ENCODE peak calls at places on chromosome 7, in ten cellular contexts. Z is CD8-positive, alpha-beta T cell; K is PC-3; C is left lung; D is BE2C; I is cardiac muscle cell; X is uterus; H is heart left ventricle; L is neural progenitor cell; S is naive thymus-derived CD4-positive, alpha-beta T cell. Y is an unnamed sample. For H3K4me1, the result is how much of the 10 kb centered on the place peaks cover.

GRCh38 chr7:29980151-29980550 is 9.4 kb downstream of the SCRN1 start:
- DNase-seq in I (no peak), C (no peak), L (no peak), K (no peak), Z (no peak), H (no peak), X (no peak), S (no peak), D (no peak), Y (no peak)

GRCh38 chr7:778271-778967 is 51.3 kb upstream of the PRKAR1B start:
- DNase-seq in I (no peak), D (no peak), H (no peak), Z (no peak), X (no peak), S (no peak), L (no peak), C (peak), K (no peak), Y (no peak)

GRCh38 chr7:45919231-45919825 is 1.7 kb downstream of the IGFBP3 start:
- DNase-seq in X (no peak), C (no peak), S (no peak), L (peak), D (no peak), K (no peak), Z (no peak), I (no peak), H (no peak), Y (no peak)

GRCh38 chr7:85172530-85172941 is 14.3 kb downstream of the SEMA3D start:
- DNase-seq in I (no peak), S (no peak), C (no peak), D (no peak), K (no peak), L (no peak), X (no peak), Z (no peak), H (no peak), Y (peak)

GRCh38 chr7:84950836-84951235 is 236.0 kb downstream of the SEMA3D start:
- DNase-seq in S (no peak), X (no peak), C (no peak), D (no peak), H (no peak), L (no peak), I (no peak), Z (no peak), K (peak), Y (no peak)

GRCh38 chr7:14754631-14755030 is 147.9 kb downstream of the DGKB start:
- DNase-seq in L (no peak), Z (no peak), I (no peak), S (no peak), D (no peak), X (no peak), C (no peak), H (no peak), K (peak), Y (no peak)

GRCh38 chr7:2165239-2165609 is 67.5 kb downstream of the MAD1L1 start:
- DNase-seq in H (no peak), C (peak), D (no peak), L (no peak), I (no peak), S (no peak), X (no peak), Z (no peak), K (no peak), Y (no peak)

GRCh38 chr7:69962077-69962855 is 364.0 kb downstream of the AUTS2 start:
- DNase-seq in L (no peak), H (peak), I (peak), D (peak), K (no peak), X (no peak), C (no peak), Z (no peak), S (no peak), Y (no peak)

GRCh38 chr7:157097569-157097968 is 41.2 kb upstream of the UBE3C start:
- DNase-seq in L (no peak), S (no peak), K (no peak), H (no peak), C (no peak), D (no peak), X (no peak), Z (no peak), I (no peak), Y (peak)

GRCh38 chr7:158301221-158301620 is 286.4 kb downstream of the PTPRN2 start:
- DNase-seq in K (peak), I (no peak), H (no peak), Z (no peak), C (no peak), X (no peak), D (no peak), S (no peak), L (no peak), Y (no peak)

GRCh38 chr7:142557971-142558582 is 191.2 kb upstream of the PRSS1 start:
- DNase-seq in H (no peak), X (no peak), L (peak), Z (peak), I (peak), C (no peak), K (peak), D (peak), S (peak), Y (peak)

GRCh38 chr7:139855498-139856270 is 26.6 kb downstream of the TBXAS1 start:
- DNase-seq in I (no peak), K (no peak), H (peak), X (no peak), Z (no peak), S (no peak), C (no peak), L (no peak), D (no peak), Y (no peak)

GRCh38 chr7:35253680-35254495 is at the start of gene TBX20:
- DNase-seq in D (peak), L (peak), X (no peak), C (peak), K (no peak), H (peak), S (no peak), Z (no peak), I (peak), Y (peak)

GRCh38 chr7:112038353-112038752 is 167.8 kb downstream of the DOCK4 start:
- DNase-seq in H (no peak), C (no peak), S (no peak), D (no peak), K (no peak), X (no peak), I (no peak), L (no peak), Z (no peak), Y (no peak)

GRCh38 chr7:106050002-106050742 is 61.9 kb downstream of the SYPL1 start:
- DNase-seq in H (no peak), K (peak), S (no peak), C (no peak), D (peak), L (peak), I (no peak), Z (no peak), X (peak), Y (no peak)

GRCh38 chr7:55366461-55367138 is 1.5 kb downstream of the LANCL2 start:
- DNase-seq in Z (peak), X (no peak), L (peak), C (no peak), D (peak), K (peak), H (no peak), I (peak), S (no peak), Y (peak)

GRCh38 chr7:105932835-105933477 is 30.1 kb upstream of the CDHR3 start:
- DNase-seq in I (no peak), H (peak), S (no peak), C (no peak), L (peak), K (no peak), D (no peak), X (no peak), Z (no peak), Y (no peak)

GRCh38 chr7:30926323-30926722 is 14.7 kb downstream of the AQP1 start:
- DNase-seq in L (no peak), K (no peak), X (peak), I (no peak), S (no peak), Z (no peak), H (no peak), C (no peak), D (peak), Y (peak)

GRCh38 chr7:104794154-104794553 is 219.9 kb upstream of the KMT2E start:
- DNase-seq in K (peak), H (no peak), D (no peak), S (no peak), L (no peak), I (no peak), C (no peak), Z (no peak), X (no peak), Y (no peak)

GRCh38 chr7:45278763-45279420 is 121.3 kb downstream of the RAMP3 start:
- DNase-seq in L (no peak), Z (no peak), S (no peak), H (no peak), D (no peak), K (no peak), I (no peak), C (no peak), X (no peak), Y (no peak)

GRCh38 chr7:95335093-95335492 is 10.8 kb upstream of the PON1 start:
- DNase-seq in H (no peak), C (no peak), D (no peak), S (no peak), K (peak), I (no peak), Z (no peak), X (no peak), L (no peak), Y (no peak)

GRCh38 chr7:73742753-73743641 is 4.4 kb upstream of the ABHD11 start:
- DNase-seq in K (peak), D (no peak), S (no peak), Z (no peak), X (peak), C (peak), I (peak), L (peak), H (no peak), Y (peak)

GRCh38 chr7:117072620-117073118 is 119.4 kb downstream of the ST7 start:
- DNase-seq in X (peak), K (peak), I (peak), C (no peak), H (peak), Z (no peak), D (peak), L (peak), S (no peak), Y (no peak)

GRCh38 chr7:110914263-110914662 is 176.7 kb upstream of the LRRN3 start:
- DNase-seq in X (no peak), Z (no peak), S (no peak), I (no peak), D (no peak), C (no peak), L (no peak), K (no peak), H (no peak), Y (no peak)

GRCh38 chr7:23622469-23622868 is 25.3 kb downstream of the CCDC126 start:
- DNase-seq in X (no peak), S (no peak), L (no peak), I (no peak), K (no peak), Z (no peak), H (no peak), D (no peak), C (no peak), Y (no peak)

GRCh38 chr7:4725014-4725951 is 43.2 kb downstream of the FOXK1 start:
- DNase-seq in C (peak), H (peak), S (peak), D (no peak), K (peak), X (peak), I (peak), L (peak), Z (peak), Y (peak)
- H3K4me1 ChIP-seq in C (half or more), H (half or more), S (under half), D (under half), K (under half), X (under half), I (under half), L (under half), Z (half or more), Y (under half)

GRCh38 chr7:138077809-138078208 is 1.6 kb downstream of the AKR1D1 start:
- DNase-seq in Z (no peak), K (peak), I (no peak), D (no peak), L (no peak), H (no peak), X (no peak), C (no peak), S (no peak), Y (no peak)
- H3K4me1 ChIP-seq in Z (under half), K (under half), I (under half), D (under half), L (under half), H (under half), X (under half), C (under half), S (under half), Y (under half)

GRCh38 chr7:137671920-137672319 is 174.9 kb downstream of the DGKI start:
- DNase-seq in K (no peak), X (no peak), H (no peak), L (no peak), S (no peak), C (no peak), D (no peak), Z (no peak), I (no peak), Y (no peak)
- H3K4me1 ChIP-seq in K (under half), X (under half), H (under half), L (under half), S (under half), C (under half), D (under half), Z (under half), I (under half), Y (under half)

DNA sequence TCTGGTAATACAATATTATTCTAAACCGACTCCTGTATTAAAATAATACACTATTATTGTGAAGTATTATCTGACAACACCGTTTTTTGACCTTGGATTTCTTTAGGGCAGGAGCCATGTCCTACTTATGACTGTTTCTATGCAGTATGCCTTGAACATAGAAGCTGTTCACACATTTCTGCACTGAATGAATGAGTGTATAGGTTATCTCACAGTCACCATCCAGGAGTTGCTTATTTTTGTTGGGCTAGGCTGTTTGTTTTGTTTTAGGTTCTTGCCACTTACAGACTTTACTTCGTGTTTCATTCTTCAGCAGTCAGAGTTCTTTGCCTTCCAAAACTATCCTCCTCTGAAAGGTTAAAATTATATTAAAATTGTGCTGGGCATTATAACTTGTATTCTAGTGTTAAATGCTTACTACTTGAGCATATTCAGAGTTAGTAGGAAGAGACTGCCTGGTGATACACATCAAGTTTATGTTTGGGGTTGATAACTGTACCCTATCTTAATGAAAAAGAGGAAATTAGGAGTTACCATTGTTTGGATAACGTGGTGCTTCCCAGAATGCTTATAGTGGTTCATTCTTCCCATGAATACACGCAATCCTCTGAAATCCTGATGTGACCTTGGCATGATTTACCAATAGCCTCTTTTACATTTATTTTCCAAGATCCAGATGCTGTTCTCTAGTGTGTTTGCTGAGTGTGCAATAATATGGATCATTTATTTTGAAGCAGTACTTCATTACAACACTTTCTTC is 1.7 kb downstream of the RALA start:
- DNase-seq in X (no peak), H (no peak), K (peak), S (no peak), I (no peak), L (no peak), C (no peak), D (no peak), Z (no peak), Y (no peak)
- H3K4me1 ChIP-seq in X (under half), H (half or more), K (half or more), S (under half), I (under half), L (under half), C (half or more), D (under half), Z (under half), Y (under half)

DNA sequence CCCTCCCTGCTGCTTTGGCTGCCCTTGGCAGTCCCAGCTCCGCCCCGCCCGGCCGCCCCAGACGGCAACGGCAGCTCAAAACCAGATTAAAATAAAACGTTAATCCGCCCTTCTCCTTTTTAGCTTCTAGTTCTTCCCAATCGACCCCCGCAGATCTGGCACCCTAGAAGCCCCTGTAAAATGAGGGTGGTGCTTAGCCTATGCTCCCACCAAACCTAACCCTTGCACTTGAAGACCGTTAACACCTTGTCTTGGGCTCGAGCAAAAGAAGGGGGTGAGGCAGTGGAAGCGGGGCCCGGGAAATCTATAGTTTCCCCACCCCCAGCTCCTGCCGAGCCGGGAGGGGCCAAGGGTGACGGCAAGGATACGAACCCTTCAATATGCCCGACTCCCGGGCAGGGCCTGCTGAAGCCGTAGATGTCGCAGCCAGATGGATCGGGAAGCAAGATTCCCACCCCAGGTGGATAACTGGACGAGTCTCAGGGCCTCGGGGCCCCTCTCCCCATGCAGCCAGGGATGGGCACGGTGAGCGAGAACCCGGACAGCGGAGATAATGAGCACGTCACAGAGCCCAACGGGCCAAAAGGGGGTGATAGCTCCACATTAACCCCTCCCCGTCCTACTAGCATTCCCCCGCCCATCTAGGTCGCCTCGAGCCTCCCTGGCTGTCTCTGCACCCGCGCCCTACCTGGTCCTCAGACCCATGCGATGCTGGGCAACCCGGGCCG is 169.8 kb downstream of the NRF1 start:
- DNase-seq in L (no peak), Z (no peak), H (no peak), I (no peak), K (no peak), S (peak), C (no peak), D (no peak), X (no peak), Y (peak)
- H3K4me1 ChIP-seq in L (under half), Z (half or more), H (half or more), I (under half), K (under half), S (under half), C (half or more), D (under half), X (under half), Y (half or more)

GRCh38 chr7:80637911-80638765 is at the start of gene CD36:
- DNase-seq in Z (no peak), C (no peak), D (no peak), I (no peak), H (no peak), L (no peak), K (no peak), X (no peak), S (no peak), Y (no peak)
- H3K4me1 ChIP-seq in Z (under half), C (half or more), D (under half), I (under half), H (under half), L (under half), K (under half), X (under half), S (under half), Y (under half)

GRCh38 chr7:101903505-101903849 is 86.1 kb downstream of the CUX1 start:
- DNase-seq in S (no peak), X (no peak), L (no peak), K (no peak), Z (no peak), H (no peak), C (no peak), D (no peak), I (no peak), Y (no peak)
- H3K4me1 ChIP-seq in S (under half), X (under half), L (under half), K (under half), Z (under half), H (under half), C (under half), D (under half), I (under half), Y (under half)

DNA sequence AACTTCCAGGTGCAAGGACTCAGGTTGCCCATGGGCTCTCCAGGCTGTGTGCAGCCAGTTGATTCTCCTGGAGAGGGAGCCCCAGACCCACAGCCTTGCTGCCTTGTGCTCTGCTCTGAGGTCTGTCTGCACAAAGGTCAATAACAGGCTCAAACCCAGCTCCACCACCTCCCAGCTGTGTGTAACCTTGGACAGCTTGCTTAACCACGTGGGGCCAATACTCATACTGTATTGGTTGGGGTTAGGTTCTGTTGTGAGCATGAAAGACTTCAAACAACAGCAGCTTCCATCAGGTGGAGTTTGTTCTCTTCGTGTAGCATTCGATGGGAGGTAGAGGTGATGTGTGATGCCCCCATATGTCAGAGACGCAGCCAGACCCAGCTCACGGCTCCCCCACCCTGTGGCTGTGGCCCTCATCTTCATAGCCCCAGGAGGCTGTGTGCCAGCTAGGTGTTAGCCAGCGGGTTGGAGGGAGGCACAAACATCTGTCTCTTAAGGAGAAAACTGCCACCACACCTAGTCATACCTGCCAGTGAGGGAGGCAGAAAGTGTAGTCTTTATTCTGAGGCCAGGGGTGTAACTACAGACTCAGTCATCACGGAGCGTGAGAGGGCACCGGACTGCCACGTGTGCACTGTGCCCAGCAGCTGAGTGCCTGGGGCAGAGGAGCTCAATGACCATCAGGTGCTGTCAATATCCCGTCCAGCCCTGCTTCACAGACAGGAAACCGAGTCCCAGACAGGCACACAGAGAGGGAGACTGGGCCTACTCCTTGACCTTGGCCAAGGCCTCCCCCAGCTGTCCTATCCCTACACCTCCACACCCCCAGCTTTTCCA is 8.0 kb upstream of the POLD2 start:
- DNase-seq in K (peak), H (peak), D (no peak), S (no peak), Z (no peak), L (peak), C (peak), X (no peak), I (peak), Y (no peak)
- H3K4me1 ChIP-seq in K (under half), H (under half), D (under half), S (under half), Z (under half), L (under half), C (under half), X (under half), I (half or more), Y (under half)